ENCODE peak calls at places on chromosomes 13 and 19, in nine cellular contexts. S is neural crest cell, V is A549, M is HFF-Myc, O is upper lobe of left lung, A is lower leg skin, R is transverse colon, E is BE2C, T is GM13977. F is an unnamed sample.

GRCh38 chr19:35155441-35155840 is 906 bp downstream of the FXYD5 start:
- DNase-seq in S (no peak), V (no peak), M (no peak), O (no peak), A (no peak), R (no peak), E (no peak), T (no peak), F (no peak)

GRCh38 chr19:38878575-38879399 is 712 bp upstream of the RINL start:
- DNase-seq in S (no peak), V (no peak), M (no peak), O (no peak), A (no peak), R (no peak), E (no peak), T (no peak), F (no peak)

GRCh38 chr13:94710881-94711560 is 1.3 kb downstream of the SOX21 start:
- DNase-seq in S (no peak), V (peak; percentile 55), M (no peak), O (no peak), A (no peak), R (no peak), E (peak; percentile 56), T (peak; percentile 66), F (no peak)

GRCh38 chr13:111315347-111315995 is 5.0 kb upstream of the TEX29 start:
- DNase-seq in S (no peak), V (no peak), M (no peak), O (no peak), A (no peak), R (no peak), E (no peak), T (no peak), F (no peak)

GRCh38 chr13:77928909-77929308 is 10.3 kb upstream of the EDNRB start:
- DNase-seq in S (no peak), V (no peak), M (no peak), O (no peak), A (no peak), R (no peak), E (no peak), T (peak; percentile 48), F (no peak)

GRCh38 chr13:106986033-106986484 is 418.1 kb upstream of the ARGLU1 start:
- DNase-seq in S (no peak), V (no peak), M (no peak), O (no peak), A (no peak), R (no peak), E (no peak), T (no peak), F (no peak)

GRCh38 chr19:49595819-49596404 is 4.9 kb downstream of the PRR12 start:
- DNase-seq in S (no peak), V (no peak), M (no peak), O (no peak), A (no peak), R (no peak), E (no peak), T (no peak), F (no peak)

GRCh38 chr13:20997301-20998061 is 63.9 kb downstream of the LATS2 start:
- DNase-seq in S (no peak), V (no peak), M (peak; percentile 74), O (no peak), A (peak; percentile 80), R (no peak), E (no peak), T (no peak), F (no peak)

GRCh38 chr13:84126671-84127171 is 244.4 kb upstream of the SLITRK1 start:
- DNase-seq in S (no peak), V (no peak), M (no peak), O (no peak), A (no peak), R (no peak), E (no peak), T (no peak), F (no peak)

GRCh38 chr19:4130635-4131438 is 6.9 kb upstream of the MAP2K2 start:
- DNase-seq in S (no peak), V (peak; percentile 57), M (peak; percentile 30), O (no peak), A (no peak), R (peak; percentile 39), E (no peak), T (no peak), F (no peak)

GRCh38 chr19:5561559-5561958 is 6.2 kb downstream of the TINCR start:
- DNase-seq in S (no peak), V (no peak), M (no peak), O (no peak), A (no peak), R (no peak), E (no peak), T (no peak), F (no peak)
- TF ChIP-seq CTCF in S (peak; percentile 68), V (peak; percentile 24), M (peak; percentile 67), O (no peak), A (no peak), R (no peak), E (peak; percentile 70), T (peak; percentile 53), F (no peak)

DNA sequence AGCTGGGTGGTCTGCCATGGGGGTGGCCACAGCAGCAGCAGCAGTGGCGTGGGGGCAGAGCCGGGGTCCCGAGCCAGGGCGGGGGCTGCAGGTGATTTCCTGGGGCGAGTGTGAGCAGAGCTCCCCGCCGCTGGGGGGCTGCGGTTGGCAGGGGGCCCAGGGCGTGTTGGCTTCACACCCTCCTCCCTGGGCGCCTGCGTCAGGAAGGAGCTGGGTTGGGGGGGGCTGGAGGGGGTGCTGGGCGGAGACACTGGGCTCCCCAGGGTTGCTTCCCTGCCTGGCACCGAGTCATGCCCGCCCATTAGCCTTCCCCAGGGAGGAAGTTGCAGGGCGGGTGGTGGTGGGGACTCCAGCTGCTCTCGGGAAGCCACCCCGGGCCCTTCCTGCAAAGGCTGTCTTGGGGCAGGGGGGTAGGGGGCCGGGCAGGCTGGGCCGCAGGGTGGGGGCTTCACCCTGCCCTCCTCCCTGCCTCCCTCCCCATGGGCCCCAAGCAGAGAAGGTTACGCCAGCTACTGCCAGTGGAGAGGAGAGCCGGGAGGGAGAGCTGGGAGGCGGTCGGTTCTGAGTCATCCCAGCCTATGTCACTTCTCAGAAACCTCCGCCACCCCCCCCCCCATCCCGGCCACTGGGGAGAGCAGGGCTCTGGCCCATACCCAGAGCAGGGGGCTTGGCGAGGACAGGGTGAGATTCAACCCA is 4.6 kb downstream of the MIDN start:
- DNase-seq in S (no peak), V (no peak), M (no peak), O (peak; percentile 96), A (peak; percentile 98), R (peak; percentile 91), E (peak; percentile 83), T (peak; percentile 75), F (peak; percentile 83)
- TF ChIP-seq CTCF in S (no peak), V (no peak), M (no peak), O (no peak), A (no peak), R (peak; percentile 12), E (no peak), T (no peak), F (no peak)

GRCh38 chr13:28138756-28139470 is 568 bp downstream of the PAN3 start:
- DNase-seq in S (peak; percentile 70), V (peak; percentile 42), M (peak; percentile 77), O (peak; percentile 84), A (peak; percentile 95), R (peak; percentile 87), E (peak; percentile 78), T (peak; percentile 85), F (peak; percentile 80)

GRCh38 chr13:28140433-28141125 is 2.2 kb downstream of the PAN3 start:
- DNase-seq in S (no peak), V (no peak), M (no peak), O (no peak), A (no peak), R (no peak), E (no peak), T (no peak), F (no peak)

GRCh38 chr13:28136916-28137315 is 1.4 kb upstream of the PAN3 start:
- DNase-seq in S (no peak), V (no peak), M (no peak), O (no peak), A (no peak), R (no peak), E (no peak), T (peak; percentile 49), F (no peak)

GRCh38 chr13:28137556-28137955 is 789 bp upstream of the PAN3 start:
- DNase-seq in S (no peak), V (no peak), M (no peak), O (no peak), A (no peak), R (no peak), E (no peak), T (no peak), F (no peak)

GRCh38 chr13:28138012-28138755 is at the start of gene PAN3:
- DNase-seq in S (peak; percentile 88), V (peak; percentile 55), M (peak; percentile 56), O (peak; percentile 91), A (peak; percentile 98), R (peak; percentile 94), E (peak; percentile 94), T (peak; percentile 90), F (peak; percentile 95)
- TF ChIP-seq CTCF in S (no peak), V (no peak), M (no peak), O (no peak), A (no peak), R (no peak), E (no peak), T (peak; percentile 27), F (no peak)

GRCh38 chr13:31605076-31605858 is 134.1 kb upstream of the RXFP2 start:
- DNase-seq in S (no peak), V (no peak), M (no peak), O (no peak), A (no peak), R (no peak), E (no peak), T (no peak), F (no peak)

GRCh38 chr13:31614704-31615103 is 124.6 kb upstream of the RXFP2 start:
- DNase-seq in S (no peak), V (no peak), M (no peak), O (no peak), A (no peak), R (no peak), E (no peak), T (no peak), F (no peak)

GRCh38 chr13:31614073-31614472 is 125.3 kb upstream of the RXFP2 start:
- DNase-seq in S (no peak), V (no peak), M (no peak), O (no peak), A (no peak), R (no peak), E (no peak), T (no peak), F (no peak)

GRCh38 chr13:31611214-31611613 is 128.1 kb upstream of the RXFP2 start:
- DNase-seq in S (no peak), V (no peak), M (no peak), O (no peak), A (no peak), R (no peak), E (no peak), T (no peak), F (no peak)

DNA sequence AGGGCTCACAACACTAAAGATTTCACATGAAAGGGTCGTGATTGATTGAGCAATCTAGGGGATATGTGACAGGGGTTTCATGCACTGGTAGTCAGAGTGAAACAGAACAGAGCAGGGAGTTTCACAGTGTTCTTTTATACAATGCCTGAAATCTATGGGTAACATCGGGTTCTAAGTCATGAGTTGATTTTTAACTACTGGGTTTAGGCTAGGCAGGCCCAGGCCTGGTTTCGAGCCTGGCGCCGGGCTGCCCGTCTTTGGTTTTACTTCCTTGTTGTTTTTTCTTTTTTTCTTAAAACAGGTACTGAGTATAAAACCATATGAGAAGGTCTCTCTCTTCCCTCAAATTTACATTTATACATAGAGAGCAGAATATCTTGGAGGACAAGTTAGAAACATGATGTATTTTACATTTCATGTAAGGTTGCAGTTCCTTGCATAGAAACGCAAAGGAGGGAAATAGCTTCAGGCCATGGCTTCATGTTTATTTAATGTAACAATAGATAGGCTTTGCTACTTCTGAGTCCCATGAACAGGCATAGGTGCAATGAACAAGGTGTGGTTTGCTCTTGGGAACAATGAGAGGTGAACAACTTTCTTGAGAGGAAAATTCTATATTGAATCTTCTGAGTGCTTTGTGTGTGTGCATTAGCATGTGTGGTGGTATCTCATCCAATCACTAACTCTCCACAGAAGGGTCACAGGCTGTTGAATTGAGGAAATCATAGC is 128.9 kb upstream of the RXFP2 start:
- DNase-seq in S (no peak), V (no peak), M (no peak), O (no peak), A (no peak), R (no peak), E (no peak), T (no peak), F (no peak)
- TF ChIP-seq CTCF in S (no peak), V (no peak), M (no peak), O (no peak), A (no peak), R (no peak), E (no peak), T (no peak), F (no peak)